ENCODE peak calls at places on chromosomes 13 and 19, in eight cellular contexts. P is B cell, W is mammary epithelial cell, V is psoas muscle, S is bronchial epithelial cell, Q is nephron progenitor cell, Z is activated B cell treated with CpG ODN at 0.5 μM for 24 hours, F is IMR-90. I is an unnamed sample.

GRCh38 chr19:38155453-38155852 is 68.6 kb downstream of the DPF1 start:
- DNase-seq in P (no peak), W (peak; percentile 23), V (no peak), S (peak; percentile 56), Q (no peak), Z (no peak), F (peak; percentile 58), I (peak; percentile 14)

GRCh38 chr13:35764359-35765015 is 288.0 kb upstream of the MAB21L1 start:
- DNase-seq in P (no peak), W (peak; percentile 4), V (no peak), S (no peak), Q (no peak), Z (no peak), F (no peak), I (peak; percentile 40)

GRCh38 chr19:10079031-10079453 is 7.1 kb upstream of the SHFL start:
- DNase-seq in P (no peak), W (no peak), V (no peak), S (no peak), Q (no peak), Z (no peak), F (no peak), I (no peak)

GRCh38 chr13:112928958-112929777 is 39.8 kb upstream of the MCF2L start:
- DNase-seq in P (no peak), W (no peak), V (no peak), S (peak; percentile 20), Q (no peak), Z (no peak), F (peak; percentile 28), I (peak; percentile 52)

GRCh38 chr19:50870417-50871089 is 2.7 kb upstream of the KLK2 start:
- DNase-seq in P (no peak), W (no peak), V (no peak), S (no peak), Q (no peak), Z (no peak), F (peak; percentile 3), I (no peak)

GRCh38 chr13:94677799-94678198 is 34.5 kb downstream of the SOX21 start:
- DNase-seq in P (no peak), W (no peak), V (no peak), S (no peak), Q (no peak), Z (no peak), F (no peak), I (no peak)

GRCh38 chr13:97116754-97117153 is 105.4 kb upstream of the MBNL2 start:
- DNase-seq in P (no peak), W (peak; percentile 64), V (no peak), S (peak; percentile 63), Q (no peak), Z (no peak), F (peak; percentile 65), I (peak; percentile 78)

GRCh38 chr19:4639531-4640246 is 373 bp downstream of the TNFAIP8L1 start:
- DNase-seq in P (no peak), W (no peak), V (peak; percentile 69), S (no peak), Q (peak; percentile 23), Z (peak; percentile 27), F (no peak), I (no peak)

GRCh38 chr19:35153701-35154534 is 617 bp upstream of the FXYD5 start:
- DNase-seq in P (peak; percentile 73), W (no peak), V (peak; percentile 65), S (no peak), Q (peak; percentile 76), Z (peak; percentile 68), F (no peak), I (no peak)

GRCh38 chr13:21735621-21736401 is 64.9 kb downstream of the FGF9 start:
- DNase-seq in P (no peak), W (no peak), V (no peak), S (no peak), Q (peak; percentile 17), Z (no peak), F (no peak), I (no peak)

GRCh38 chr19:55227241-55228014 is 1.1 kb downstream of the TMEM86B start:
- DNase-seq in P (no peak), W (no peak), V (peak; percentile 37), S (no peak), Q (no peak), Z (no peak), F (no peak), I (no peak)

GRCh38 chr13:48142437-48142836 is 47.5 kb upstream of the MED4 start:
- DNase-seq in P (no peak), W (no peak), V (no peak), S (no peak), Q (no peak), Z (no peak), F (no peak), I (no peak)

GRCh38 chr19:48881741-48882657 is 9.8 kb downstream of the PPP1R15A start:
- DNase-seq in P (no peak), W (peak; percentile 26), V (no peak), S (no peak), Q (no peak), Z (no peak), F (no peak), I (no peak)

GRCh38 chr13:48580185-48580803 is 47.4 kb upstream of the RCBTB2 start:
- DNase-seq in P (peak; percentile 62), W (peak; percentile 59), V (peak; percentile 69), S (peak; percentile 64), Q (peak; percentile 78), Z (no peak), F (peak; percentile 56), I (peak; percentile 80)

GRCh38 chr13:42667638-42668037 is 93.7 kb downstream of the TNFSF11 start:
- DNase-seq in P (no peak), W (no peak), V (no peak), S (no peak), Q (no peak), Z (no peak), F (no peak), I (no peak)

GRCh38 chr13:109372666-109373065 is 413.7 kb downstream of the IRS2 start:
- DNase-seq in P (no peak), W (no peak), V (no peak), S (no peak), Q (no peak), Z (no peak), F (no peak), I (no peak)
- TF ChIP-seq CTCF in P (no peak), W (no peak), V (no peak), S (no peak), Q (no peak), Z (no peak), F (no peak), I (no peak)

GRCh38 chr13:99086869-99087129 is 108.9 kb upstream of the DOCK9 start:
- DNase-seq in P (peak; percentile 45), W (peak; percentile 42), V (peak; percentile 68), S (no peak), Q (no peak), Z (no peak), F (no peak), I (no peak)

GRCh38 chr13:99085846-99086148 is 107.9 kb upstream of the DOCK9 start:
- DNase-seq in P (no peak), W (no peak), V (no peak), S (no peak), Q (no peak), Z (no peak), F (no peak), I (no peak)

GRCh38 chr13:99086149-99086868 is 108.4 kb upstream of the DOCK9 start:
- DNase-seq in P (peak; percentile 67), W (peak; percentile 64), V (peak; percentile 72), S (peak; percentile 46), Q (peak; percentile 70), Z (peak; percentile 68), F (peak; percentile 47), I (peak; percentile 39)

GRCh38 chr13:99087954-99088491 is 110.2 kb upstream of the DOCK9 start:
- DNase-seq in P (no peak), W (no peak), V (no peak), S (peak; percentile 56), Q (peak; percentile 16), Z (peak; percentile 24), F (no peak), I (no peak)

GRCh38 chr13:99087130-99087953 is 109.5 kb upstream of the DOCK9 start:
- DNase-seq in P (peak; percentile 89), W (peak; percentile 88), V (peak; percentile 93), S (peak; percentile 82), Q (peak; percentile 91), Z (peak; percentile 92), F (peak; percentile 59), I (peak; percentile 76)
- TF ChIP-seq CTCF in P (peak; percentile 42), W (no peak), V (no peak), S (peak; percentile 37), Q (peak; percentile 25), Z (no peak), F (peak; percentile 4), I (peak; percentile 42)

GRCh38 chr13:70795484-70795883 is 687.2 kb upstream of the KLHL1 start:
- DNase-seq in P (no peak), W (no peak), V (no peak), S (no peak), Q (no peak), Z (no peak), F (no peak), I (no peak)
- TF ChIP-seq CTCF in P (no peak), W (no peak), V (no peak), S (no peak), Q (peak; percentile 7), Z (no peak), F (no peak), I (no peak)

GRCh38 chr19:41894350-41894749 is 11.4 kb downstream of the ARHGEF1 start:
- DNase-seq in P (no peak), W (no peak), V (no peak), S (no peak), Q (no peak), Z (no peak), F (no peak), I (no peak)

GRCh38 chr19:41889896-41890295 is 6.9 kb downstream of the ARHGEF1 start:
- DNase-seq in P (no peak), W (no peak), V (no peak), S (no peak), Q (no peak), Z (no peak), F (no peak), I (no peak)

GRCh38 chr19:41893899-41894298 is 10.9 kb downstream of the ARHGEF1 start:
- DNase-seq in P (no peak), W (no peak), V (no peak), S (no peak), Q (no peak), Z (no peak), F (peak; percentile 38), I (no peak)

GRCh38 chr19:41888926-41889325 is 5.9 kb downstream of the ARHGEF1 start:
- DNase-seq in P (no peak), W (no peak), V (no peak), S (no peak), Q (no peak), Z (no peak), F (no peak), I (no peak)

DNA sequence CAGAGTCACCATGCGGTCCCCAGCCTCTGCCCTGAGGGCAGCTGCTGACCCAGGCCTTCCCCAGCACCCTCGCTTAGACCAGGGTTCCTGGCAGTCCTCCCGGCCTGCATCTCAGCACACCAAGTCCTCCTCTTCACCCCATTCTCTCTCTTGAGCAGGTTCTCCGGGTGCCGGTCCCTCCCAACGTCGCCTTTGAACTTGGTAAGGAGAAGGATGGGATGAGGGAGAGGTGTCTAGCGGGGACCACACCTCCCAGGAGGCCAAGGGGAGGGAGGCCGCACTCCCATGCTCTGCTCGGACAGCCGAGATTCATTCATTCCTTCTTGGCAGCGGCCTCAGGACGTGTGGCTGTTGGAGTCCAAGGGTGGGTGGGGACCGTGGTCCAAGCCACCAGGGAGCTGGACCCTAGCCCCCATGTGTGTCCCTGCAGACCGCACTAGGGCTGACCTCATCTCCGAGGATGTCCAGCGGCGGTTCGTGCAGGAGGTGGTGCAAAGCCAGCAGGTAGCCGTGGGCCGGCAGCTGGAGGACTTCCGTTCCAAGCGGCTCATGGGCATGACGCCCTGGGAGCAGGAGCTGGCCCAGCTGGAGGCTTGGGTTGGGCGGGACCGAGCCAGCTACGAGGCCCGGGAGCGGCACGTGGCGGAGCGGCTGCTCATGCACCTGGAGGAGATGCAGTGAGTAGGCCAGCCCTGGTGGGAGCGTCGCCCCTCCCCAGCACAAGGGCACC is 9.4 kb downstream of the ARHGEF1 start:
- DNase-seq in P (no peak), W (no peak), V (no peak), S (no peak), Q (no peak), Z (no peak), F (no peak), I (no peak)
- TF ChIP-seq CTCF in P (no peak), W (no peak), V (no peak), S (no peak), Q (no peak), Z (no peak), F (no peak), I (no peak)